ENCODE peak calls at places on chromosomes 11 and 22, in four cellular contexts. B is upper lobe of right lung, N is HL-60, X is neural crest cell. K is an unnamed sample.

GRCh38 chr22:49189871-49190270 is 637.8 kb downstream of the BRD1 start:
- DNase-seq in B (no peak), N (no peak), X (no peak), K (no peak)

GRCh38 chr22:17968126-17968525 is 56.2 kb downstream of the MICAL3 start:
- DNase-seq in B (no peak), N (no peak), X (no peak), K (no peak)

GRCh38 chr22:45626198-45626651 is 45.4 kb upstream of the ATXN10 start:
- DNase-seq in B (peak), N (no peak), X (no peak), K (no peak)

GRCh38 chr11:75311858-75312288 is 39.6 kb downstream of the ARRB1 start:
- DNase-seq in B (peak), N (no peak), X (no peak), K (no peak)

GRCh38 chr11:112511906-112512305 is 251.2 kb upstream of the PLET1 start:
- DNase-seq in B (no peak), N (no peak), X (no peak), K (no peak)

GRCh38 chr22:17965538-17966402 is 58.6 kb downstream of the MICAL3 start:
- DNase-seq in B (no peak), N (no peak), X (no peak), K (no peak)

GRCh38 chr11:66768088-66768521 is 39.1 kb upstream of the SPTBN2 start:
- DNase-seq in B (no peak), N (no peak), X (no peak), K (no peak)

GRCh38 chr22:16721969-16722368 is 103.2 kb downstream of the XKR3 start:
- DNase-seq in B (no peak), N (peak), X (no peak), K (no peak)

GRCh38 chr22:45155050-45155840 is 8.5 kb upstream of the NUP50 start:
- DNase-seq in B (no peak), N (no peak), X (no peak), K (no peak)

GRCh38 chr11:44708063-44708462 is 18.7 kb upstream of the TSPAN18 start:
- DNase-seq in B (no peak), N (no peak), X (no peak), K (no peak)

GRCh38 chr22:30436196-30436595 is 10.6 kb downstream of the MTFP1 start:
- DNase-seq in B (no peak), N (no peak), X (no peak), K (no peak)

GRCh38 chr11:74694536-74694935 is 36.7 kb downstream of the CHRDL2 start:
- DNase-seq in B (no peak), N (no peak), X (no peak), K (no peak)

GRCh38 chr22:20955548-20955947 is 11.5 kb upstream of the AIFM3 start:
- DNase-seq in B (no peak), N (no peak), X (no peak), K (no peak)

GRCh38 chr11:15991174-15991655 is 365.1 kb downstream of the SOX6 start:
- DNase-seq in B (no peak), N (no peak), X (no peak), K (no peak)

GRCh38 chr11:19905280-19905853 is 192.7 kb downstream of the NAV2 start:
- DNase-seq in B (no peak), N (no peak), X (no peak), K (no peak)

GRCh38 chr22:46657996-46658947 is 38.1 kb downstream of the GRAMD4 start:
- DNase-seq in B (no peak), N (no peak), X (no peak), K (no peak)
- TF ChIP-seq CTCF in B (no peak), N (no peak), X (no peak), K (no peak)

GRCh38 chr11:76785513-76785912 is 2.4 kb downstream of the TSKU start:
- DNase-seq in B (no peak), N (no peak), X (no peak), K (no peak)
- TF ChIP-seq CTCF in B (no peak), N (no peak), X (no peak), K (no peak)

GRCh38 chr22:24518774-24519485 is 23.8 kb downstream of the UPB1 start:
- DNase-seq in B (no peak), N (no peak), X (no peak), K (no peak)

GRCh38 chr22:24516301-24516737 is 21.2 kb downstream of the UPB1 start:
- DNase-seq in B (no peak), N (peak), X (no peak), K (no peak)

GRCh38 chr22:24517446-24517845 is 22.3 kb downstream of the UPB1 start:
- DNase-seq in B (no peak), N (no peak), X (no peak), K (no peak)

GRCh38 chr22:24515025-24515338 is 19.9 kb downstream of the UPB1 start:
- DNase-seq in B (no peak), N (no peak), X (no peak), K (no peak)

DNA sequence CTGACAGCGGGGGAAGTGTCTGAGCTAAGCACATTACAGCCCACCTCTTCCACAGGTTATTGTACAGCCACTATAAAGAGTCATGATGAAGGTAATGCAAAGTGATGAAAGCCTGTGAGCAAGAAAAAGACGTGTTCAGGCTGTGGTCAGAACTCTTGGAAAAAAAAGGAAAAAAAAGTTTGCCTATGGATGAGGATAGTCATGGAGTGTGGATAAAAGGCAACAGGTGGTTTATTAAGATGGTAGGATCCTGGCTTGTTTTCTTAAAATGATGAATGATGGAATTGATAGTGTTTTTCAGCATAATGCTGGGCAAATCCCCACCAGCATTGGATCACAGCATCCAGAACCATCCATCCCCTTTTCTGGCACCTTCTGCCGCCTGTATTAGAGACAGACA is 23.1 kb downstream of the UPB1 start:
- DNase-seq in B (no peak), N (no peak), X (no peak), K (no peak)
- TF ChIP-seq CTCF in B (no peak), N (no peak), X (no peak), K (no peak)

GRCh38 chr22:22745225-22746060 is 101.0 kb downstream of the GGTLC2 start:
- DNase-seq in B (no peak), N (no peak), X (peak), K (peak)
- TF ChIP-seq CTCF in B (peak), N (peak), X (peak), K (peak)

K was measured in WTC11.